ENCODE peak calls at places on chromosome 18, in seven cellular contexts. J, P, K, X, Q, E and S are unnamed samples.

GRCh38 chr18:29309352-29309751 is 1132.4 kb upstream of the CDH2 start:
- DNase-seq in K (no peak), J (no peak), E (no peak), P (no peak), Q (no peak), X (no peak), S (no peak)

GRCh38 chr18:74488864-74489263 is 7.3 kb upstream of the CNDP2 start:
- DNase-seq in J (no peak), E (no peak), X (no peak), Q (no peak), K (no peak), P (no peak), S (no peak)

GRCh38 chr18:23943104-23943503 is 71.5 kb upstream of the TTC39C start:
- DNase-seq in X (no peak), J (no peak), K (no peak), E (no peak), P (no peak), Q (no peak), S (no peak)

GRCh38 chr18:13521418-13521817 is 204.9 kb downstream of the FAM210A start:
- DNase-seq in Q (no peak), X (no peak), K (no peak), E (no peak), J (no peak), P (no peak), S (no peak)

GRCh38 chr18:65936678-65937077 is 185.9 kb downstream of the CDH7 start:
- DNase-seq in Q (no peak), P (no peak), E (no peak), K (no peak), X (no peak), J (no peak), S (no peak)

GRCh38 chr18:36212301-36212977 is 25.1 kb downstream of the MOCOS start:
- DNase-seq in P (no peak), E (no peak), J (no peak), Q (no peak), X (no peak), K (no peak), S (no peak)

GRCh38 chr18:13301691-13302469 is 83.3 kb downstream of the LDLRAD4 start:
- DNase-seq in P (no peak), X (no peak), J (no peak), K (no peak), Q (no peak), E (no peak), S (no peak)

GRCh38 chr18:34709104-34709503 is 994 bp upstream of the DTNA start:
- DNase-seq in X (peak; percentile 56), P (no peak), Q (no peak), J (no peak), E (no peak), K (no peak), S (peak; percentile 21)

GRCh38 chr18:29874519-29875098 is 1167.9 kb downstream of the DSC3 start:
- DNase-seq in E (no peak), Q (peak; percentile 5), K (no peak), X (no peak), J (no peak), P (no peak), S (no peak)

GRCh38 chr18:28175930-28176673 is 828 bp downstream of the CDH2 start:
- DNase-seq in Q (no peak), K (peak; percentile 21), X (no peak), P (no peak), J (no peak), E (no peak), S (peak; percentile 57)

GRCh38 chr18:77207540-77207939 is 42.1 kb upstream of the GALR1 start:
- DNase-seq in X (peak; percentile 89), J (peak; percentile 56), E (peak; percentile 32), Q (peak; percentile 16), K (peak; percentile 51), P (peak; percentile 64), S (peak; percentile 73)

GRCh38 chr18:72091369-72091768 is 452.8 kb downstream of the CBLN2 start:
- DNase-seq in K (no peak), E (no peak), Q (peak; percentile 21), P (no peak), J (no peak), X (no peak), S (no peak)

GRCh38 chr18:60880184-60880583 is 453.0 kb upstream of the CDH20 start:
- DNase-seq in X (no peak), E (no peak), P (no peak), K (no peak), J (no peak), Q (peak; percentile 69), S (no peak)

GRCh38 chr18:58605027-58606020 is 23.6 kb downstream of the ALPK2 start:
- DNase-seq in P (peak; percentile 58), J (no peak), E (no peak), Q (no peak), X (no peak), K (no peak), S (peak; percentile 61)

GRCh38 chr18:50162486-50163304 is 32.3 kb downstream of the MYO5B start:
- DNase-seq in J (no peak), X (no peak), P (no peak), K (no peak), Q (no peak), E (no peak), S (no peak)

GRCh38 chr18:50080932-50081560 is 113.9 kb downstream of the MYO5B start:
- DNase-seq in E (no peak), K (no peak), P (no peak), Q (no peak), J (no peak), X (no peak), S (no peak)

GRCh38 chr18:58416704-58417683 is 211.9 kb downstream of the ALPK2 start:
- DNase-seq in J (no peak), X (no peak), P (no peak), E (no peak), Q (no peak), K (no peak), S (peak; percentile 42)

GRCh38 chr18:13381907-13382682 is 163.5 kb downstream of the LDLRAD4 start:
- DNase-seq in P (peak; percentile 69), K (peak; percentile 70), E (peak; percentile 66), J (peak; percentile 60), X (peak; percentile 92), Q (no peak), S (peak; percentile 20)

GRCh38 chr18:73947180-73947989 is 200.2 kb downstream of the FBXO15 start:
- DNase-seq in E (no peak), K (no peak), X (no peak), P (no peak), Q (no peak), J (no peak), S (no peak)

GRCh38 chr18:1048048-1048447 is 143.4 kb downstream of the ADCYAP1 start:
- DNase-seq in Q (no peak), P (no peak), K (no peak), X (no peak), E (no peak), J (no peak), S (no peak)

GRCh38 chr18:63947051-63947790 is 1.9 kb upstream of the HMSD start:
- DNase-seq in P (no peak), K (no peak), E (no peak), Q (no peak), J (no peak), X (no peak), S (no peak)

GRCh38 chr18:48163184-48164095 is 233.0 kb upstream of the SMAD2 start:
- DNase-seq in K (no peak), J (no peak), X (no peak), E (no peak), Q (no peak), P (no peak), S (no peak)
- H3K27ac ChIP-seq in K (peak overlapping the region; percentile 95), J (peak overlapping the region; percentile 93), X (no peak overlapping the region), E (peak overlapping the region; percentile 92), Q (no peak overlapping the region), P (no peak overlapping the region), S (no peak overlapping the region)

GRCh38 chr18:31244737-31245432 is 73.1 kb upstream of the DSG1 start:
- DNase-seq in J (no peak), Q (no peak), E (no peak), X (no peak), K (no peak), P (no peak), S (no peak)

GRCh38 chr18:31245820-31246219 is 72.1 kb upstream of the DSG1 start:
- DNase-seq in X (no peak), J (no peak), E (no peak), Q (no peak), K (no peak), P (no peak), S (no peak)

GRCh38 chr18:31243740-31244512 is 74.0 kb upstream of the DSG1 start:
- DNase-seq in P (no peak), K (no peak), J (no peak), X (no peak), E (no peak), Q (no peak), S (no peak)

GRCh38 chr18:31241425-31241824 is 76.5 kb upstream of the DSG1 start:
- DNase-seq in Q (no peak), E (no peak), P (no peak), J (no peak), X (no peak), K (no peak), S (no peak)

GRCh38 chr18:31241900-31242409 is 76.0 kb upstream of the DSG1 start:
- DNase-seq in J (no peak), P (no peak), E (peak; percentile 68), Q (no peak), K (no peak), X (no peak), S (no peak)
- H3K27ac ChIP-seq in J (no peak overlapping the region), P (no peak overlapping the region), E (peak overlapping the region; percentile 67), Q (no peak overlapping the region), K (no peak overlapping the region), X (no peak overlapping the region), S (no peak overlapping the region)

GRCh38 chr18:3457261-3457724 is 7.3 kb downstream of the TGIF1 start:
- DNase-seq in X (peak; percentile 66), Q (no peak), J (peak; percentile 35), P (no peak), E (peak; percentile 57), K (no peak), S (no peak)

GRCh38 chr18:3455938-3456685 is 6.1 kb downstream of the TGIF1 start:
- DNase-seq in E (peak; percentile 48), P (no peak), Q (no peak), K (no peak), J (no peak), X (no peak), S (no peak)

GRCh38 chr18:3458952-3459853 is 9.2 kb downstream of the TGIF1 start:
- DNase-seq in X (no peak), K (no peak), P (no peak), Q (no peak), E (no peak), J (no peak), S (no peak)

GRCh38 chr18:3456686-3457069 is 6.7 kb downstream of the TGIF1 start:
- DNase-seq in Q (no peak), P (no peak), J (no peak), X (no peak), K (no peak), E (no peak), S (no peak)

DNA sequence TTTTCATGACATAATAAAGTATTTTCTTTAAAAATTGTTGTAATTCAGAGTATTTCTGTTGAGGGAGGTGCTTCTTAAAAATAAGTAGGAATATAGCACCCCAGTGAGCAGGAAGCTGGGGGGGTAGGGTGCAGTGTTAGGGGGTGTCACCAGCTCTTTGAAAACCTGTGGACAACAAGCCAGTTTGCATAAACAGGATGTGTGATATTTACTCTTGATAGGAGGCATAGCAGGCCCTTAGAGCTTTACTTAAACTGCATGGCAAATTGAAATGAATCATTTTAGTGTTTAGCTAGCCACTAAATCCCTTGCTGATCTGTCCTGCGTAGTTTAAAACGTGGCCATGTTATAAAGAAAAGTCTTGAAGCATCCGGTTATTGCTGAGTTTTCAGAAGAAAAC is 8.4 kb downstream of the TGIF1 start:
- DNase-seq in E (no peak), P (peak; percentile 51), J (no peak), K (no peak), X (no peak), Q (no peak), S (no peak)
- H3K27ac ChIP-seq in E (peak overlapping the region; percentile 99), P (peak overlapping the region; percentile 61), J (peak overlapping the region; percentile 99), K (no peak overlapping the region), X (no peak overlapping the region), Q (no peak overlapping the region), S (peak overlapping the region; percentile 22)

GRCh38 chr18:62711781-62712180 is 3.6 kb upstream of the PHLPP1 start:
- DNase-seq in K (no peak), Q (no peak), X (no peak), P (no peak), J (no peak), E (no peak), S (no peak)
- H3K27ac ChIP-seq in K (no peak overlapping the region), Q (no peak overlapping the region), X (no peak overlapping the region), P (no peak overlapping the region), J (no peak overlapping the region), E (no peak overlapping the region), S (no peak overlapping the region)